ENCODE peak calls at places on chromosome 7, in six cellular contexts. J is RWPE2; E is brain microvascular endothelial cell; Q is ELR; A is stimulated activated CD4-positive, alpha-beta T cell treated with anti-CD3 and anti-CD28 coated beads, Interleukin-12 subunit alpha, Interleukin-12 subunit beta, amount 100 ng/mL, for 4 hours; Y is adrenal gland. D is an unnamed sample.

GRCh38 chr7:6650521-6651011 is 13.4 kb downstream of the ZNF316 start:
- DNase-seq in J (peak), E (no peak), Q (no peak), A (no peak), Y (no peak), D (no peak)

GRCh38 chr7:40996330-40996729 is 706.6 kb downstream of the INHBA start:
- DNase-seq in J (no peak), E (no peak), Q (no peak), A (no peak), Y (no peak), D (no peak)

GRCh38 chr7:79936281-79936983 is 198.2 kb upstream of the GNAI1 start:
- DNase-seq in J (no peak), E (peak), Q (no peak), A (no peak), Y (no peak), D (no peak)

GRCh38 chr7:73976761-73977625 is 51.0 kb upstream of the ELN start:
- DNase-seq in J (no peak), E (no peak), Q (no peak), A (no peak), Y (no peak), D (no peak)

GRCh38 chr7:150360682-150361058 is 8.0 kb upstream of the REPIN1 start:
- DNase-seq in J (no peak), E (no peak), Q (no peak), A (no peak), Y (no peak), D (no peak)

GRCh38 chr7:12721286-12721830 is 33.9 kb downstream of the ARL4A start:
- DNase-seq in J (no peak), E (no peak), Q (no peak), A (no peak), Y (no peak), D (no peak)

GRCh38 chr7:6284055-6284400 is 11.6 kb upstream of the CYTH3 start:
- DNase-seq in J (no peak), E (peak), Q (peak), A (no peak), Y (no peak), D (no peak)

GRCh38 chr7:85564861-85565630 is 378.2 kb upstream of the SEMA3D start:
- DNase-seq in J (no peak), E (peak), Q (peak), A (no peak), Y (no peak), D (peak)

GRCh38 chr7:108717771-108718170 is 148.1 kb downstream of the DNAJB9 start:
- DNase-seq in J (no peak), E (no peak), Q (no peak), A (no peak), Y (no peak), D (no peak)

GRCh38 chr7:7707756-7708310 is 10.6 kb downstream of the RPA3 start:
- DNase-seq in J (no peak), E (peak), Q (peak), A (no peak), Y (no peak), D (no peak)

GRCh38 chr7:105711726-105712402 is 130.6 kb upstream of the EFCAB10 start:
- DNase-seq in J (no peak), E (no peak), Q (no peak), A (no peak), Y (no peak), D (no peak)

GRCh38 chr7:151379534-151380198 is 30.2 kb downstream of the WDR86 start:
- DNase-seq in J (no peak), E (no peak), Q (no peak), A (no peak), Y (no peak), D (no peak)

GRCh38 chr7:49766966-49767365 is 6.5 kb upstream of the VWC2 start:
- DNase-seq in J (no peak), E (no peak), Q (no peak), A (no peak), Y (no peak), D (no peak)

GRCh38 chr7:151392426-151392825 is 17.4 kb downstream of the WDR86 start:
- DNase-seq in J (no peak), E (no peak), Q (no peak), A (no peak), Y (no peak), D (no peak)

GRCh38 chr7:43485580-43485979 is 97.3 kb upstream of the STK17A start:
- DNase-seq in J (no peak), E (no peak), Q (peak), A (no peak), Y (no peak), D (no peak)

GRCh38 chr7:69739182-69739581 is 140.9 kb downstream of the AUTS2 start:
- DNase-seq in J (no peak), E (no peak), Q (no peak), A (peak), Y (no peak), D (no peak)

GRCh38 chr7:78345979-78346378 is 547.4 kb downstream of the PHTF2 start:
- DNase-seq in J (no peak), E (no peak), Q (no peak), A (no peak), Y (no peak), D (no peak)

GRCh38 chr7:22251906-22252495 is 105.0 kb downstream of the RAPGEF5 start:
- DNase-seq in J (no peak), E (no peak), Q (no peak), A (no peak), Y (no peak), D (peak)

GRCh38 chr7:112400141-112400540 is 50.1 kb upstream of the IFRD1 start:
- DNase-seq in J (no peak), E (peak), Q (peak), A (no peak), Y (no peak), D (no peak)

GRCh38 chr7:100366411-100367250 is 6.7 kb upstream of the PILRA start:
- DNase-seq in J (peak), E (no peak), Q (no peak), A (no peak), Y (no peak), D (no peak)

GRCh38 chr7:123712619-123713018 is 36.2 kb downstream of the WASL start:
- DNase-seq in J (no peak), E (no peak), Q (peak), A (no peak), Y (no peak), D (no peak)

GRCh38 chr7:38141187-38141586 is 36.9 kb upstream of the STARD3NL start:
- DNase-seq in J (no peak), E (no peak), Q (no peak), A (no peak), Y (no peak), D (no peak)

GRCh38 chr7:85733163-85733915 is 546.5 kb upstream of the SEMA3D start:
- DNase-seq in J (no peak), E (no peak), Q (no peak), A (no peak), Y (no peak), D (no peak)

GRCh38 chr7:132359746-132360145 is 216.5 kb downstream of the PLXNA4 start:
- DNase-seq in J (no peak), E (no peak), Q (no peak), A (no peak), Y (no peak), D (no peak)

D was measured in pons.